ENCODE peak calls at places on chromosomes 5 and 9, in five cellular contexts. I, O, V, P and H are unnamed samples.

GRCh38 chr5:108728566-108729305 is 19.0 kb upstream of the FER start:
- DNase-seq in V (no peak), P (no peak), I (no peak), O (no peak), H (peak)

GRCh38 chr9:121185774-121186403 is 15.8 kb downstream of the RAB14 start:
- DNase-seq in O (no peak), P (no peak), V (no peak), I (no peak), H (no peak)

GRCh38 chr9:110214090-110214489 is 6.1 kb upstream of the C9orf152 start:
- DNase-seq in I (no peak), P (no peak), O (no peak), V (no peak), H (no peak)

GRCh38 chr5:138950411-138951011 is 75.4 kb upstream of the LRRTM2 start:
- DNase-seq in O (no peak), V (no peak), I (peak), P (no peak), H (no peak)

GRCh38 chr9:80156725-80157124 is 585.0 kb downstream of the TLE4 start:
- DNase-seq in O (no peak), P (no peak), V (no peak), I (no peak), H (no peak)

GRCh38 chr5:132426525-132427138 is 57.1 kb downstream of the SLC22A5 start:
- DNase-seq in O (peak), V (peak), P (no peak), I (peak), H (peak)

GRCh38 chr9:136550439-136551085 is 4.7 kb upstream of the NOTCH1 start:
- DNase-seq in I (no peak), O (no peak), P (no peak), V (no peak), H (no peak)

GRCh38 chr5:65967288-65968066 is 41.1 kb downstream of the ERBIN start:
- DNase-seq in O (no peak), I (no peak), V (no peak), P (no peak), H (no peak)

GRCh38 chr9:111949919-111950318 is 53.3 kb downstream of the UGCG start:
- DNase-seq in P (no peak), I (no peak), V (no peak), O (no peak), H (no peak)

GRCh38 chr5:73250645-73251044 is 77.7 kb downstream of the TMEM174 start:
- DNase-seq in P (no peak), O (no peak), I (no peak), V (no peak), H (no peak)

GRCh38 chr5:141001854-141002666 is 35.8 kb downstream of the PCDHAC2 start:
- DNase-seq in V (no peak), P (peak), I (peak), O (no peak), H (no peak)

GRCh38 chr9:114177423-114178064 is 22.2 kb downstream of the COL27A1 start:
- DNase-seq in P (no peak), O (no peak), V (no peak), I (no peak), H (no peak)

GRCh38 chr5:113320160-113320816 is 114.5 kb downstream of the TSSK1B start:
- DNase-seq in V (no peak), I (no peak), P (no peak), O (no peak), H (no peak)

GRCh38 chr5:154513669-154514084 is 35.6 kb upstream of the HAND1 start:
- DNase-seq in V (no peak), I (no peak), P (no peak), O (no peak), H (no peak)

GRCh38 chr5:90747175-90747574 is 188.6 kb downstream of the ADGRV1 start:
- DNase-seq in V (no peak), I (no peak), O (no peak), P (no peak), H (no peak)

GRCh38 chr5:8842906-8843590 is 702.8 kb downstream of the SEMA5A start:
- DNase-seq in V (no peak), I (peak), P (peak), O (no peak), H (no peak)

GRCh38 chr5:92599217-92599810 is 981.7 kb downstream of the NR2F1-AS1 start:
- DNase-seq in P (no peak), O (no peak), I (no peak), V (no peak), H (no peak)

GRCh38 chr5:16461026-16461425 is 4.6 kb downstream of the ZNF622 start:
- DNase-seq in V (no peak), P (no peak), O (no peak), I (no peak), H (no peak)

GRCh38 chr5:86684222-86684621 is 66.5 kb downstream of the COX7C start:
- DNase-seq in V (no peak), O (no peak), I (no peak), P (no peak), H (no peak)

GRCh38 chr9:93613791-93614190 is 37.4 kb downstream of the PHF2 start:
- DNase-seq in I (no peak), V (no peak), O (no peak), P (no peak), H (no peak)

GRCh38 chr9:95157491-95158151 is 159.9 kb downstream of the FANCC start:
- DNase-seq in P (no peak), V (no peak), I (no peak), O (no peak), H (no peak)

GRCh38 chr9:128053560-128053959 is 13.6 kb downstream of the NAIF1 start:
- DNase-seq in I (peak), V (no peak), O (no peak), P (no peak), H (no peak)

GRCh38 chr5:125043781-125044391 is 297.4 kb upstream of the ZNF608 start:
- DNase-seq in I (no peak), O (peak), P (no peak), V (no peak), H (no peak)

GRCh38 chr5:124634228-124634819 is 112.1 kb downstream of the ZNF608 start:
- DNase-seq in V (no peak), P (no peak), O (no peak), I (no peak), H (no peak)

GRCh38 chr5:10289353-10289752 is 18.3 kb downstream of the CMBL start:
- DNase-seq in P (peak), O (no peak), V (no peak), I (peak), H (no peak)

GRCh38 chr5:16178745-16179372 is 732 bp downstream of the MARCHF11 start:
- DNase-seq in O (peak), P (peak), I (peak), V (peak), H (no peak)

GRCh38 chr5:119476341-119476740 is 24.0 kb downstream of the HSD17B4 start:
- DNase-seq in I (no peak), P (no peak), O (no peak), V (no peak), H (no peak)

GRCh38 chr9:131697097-131697496 is 42.8 kb downstream of the RAPGEF1 start:
- DNase-seq in V (no peak), I (peak), P (no peak), O (peak), H (no peak)

GRCh38 chr9:123522921-123523320 is 166.9 kb downstream of the CRB2 start:
- DNase-seq in O (no peak), P (no peak), V (no peak), I (no peak), H (no peak)

GRCh38 chr5:158485604-158486081 is 614.1 kb downstream of the EBF1 start:
- DNase-seq in O (peak), I (no peak), P (no peak), V (no peak), H (no peak)

GRCh38 chr9:137397675-137398423 is 25.1 kb downstream of the EXD3 start:
- DNase-seq in I (no peak), V (no peak), O (no peak), P (no peak), H (no peak)

GRCh38 chr5:1291611-1292080 is 3.2 kb downstream of the TERT start:
- DNase-seq in P (peak), O (no peak), I (no peak), V (no peak), H (no peak)

GRCh38 chr9:1071730-1072129 is 21.6 kb downstream of the DMRT2 start:
- DNase-seq in I (no peak), O (no peak), P (no peak), V (no peak), H (no peak)

GRCh38 chr5:96868603-96869371 is 7.5 kb upstream of the ERAP2 start:
- DNase-seq in P (peak), O (no peak), I (no peak), V (peak), H (peak)

GRCh38 chr5:61332369-61332745 is 299 bp downstream of the ZSWIM6 start:
- DNase-seq in V (peak), P (peak), I (peak), O (peak), H (no peak)

GRCh38 chr5:151620463-151620844 is 29.3 kb upstream of the FAT2 start:
- DNase-seq in I (no peak), P (no peak), O (no peak), V (no peak), H (no peak)

GRCh38 chr9:113395000-113395861 is 5.9 kb downstream of the ALAD start:
- DNase-seq in O (no peak), P (no peak), I (no peak), V (no peak), H (no peak)